ENCODE peak calls at places on chromosomes 3 and 15, in seven cellular contexts. One of them, this sample, is unnamed.

GRCh38 chr3:152317956-152318355 is 49.2 kb downstream of the MBNL1 start:
- DNase-seq in Caki2: peak; percentile 84
- DNase-seq in NCI-H748 treated with DMSO at 0.1 percent for 48 hours: no peak
- DNase-seq in stimulated activated CD8-positive, alpha-beta memory T cell treated with anti-CD3 and anti-CD28 coated beads, Interleukin-4, amount 100 ng/mL, for 4 hours: no peak
- DNase-seq in osteoblast: peak; percentile 87
- DNase-seq in activated naive CD4-positive, alpha-beta T cell treated with anti-CD3 and anti-CD28 coated beads, Interleukin-2, amount 50 U/mL, for 16 hours: no peak
- DNase-seq in lower leg skin: no peak
- DNase-seq in this sample: no peak

GRCh38 chr15:42457445-42458442 is 33.2 kb downstream of the ZNF106 start:
- DNase-seq in Caki2: no peak
- DNase-seq in NCI-H748 treated with DMSO at 0.1 percent for 48 hours: no peak
- DNase-seq in stimulated activated CD8-positive, alpha-beta memory T cell treated with anti-CD3 and anti-CD28 coated beads, Interleukin-4, amount 100 ng/mL, for 4 hours: no peak
- DNase-seq in osteoblast: peak; percentile 87
- DNase-seq in activated naive CD4-positive, alpha-beta T cell treated with anti-CD3 and anti-CD28 coated beads, Interleukin-2, amount 50 U/mL, for 16 hours: no peak
- DNase-seq in lower leg skin: peak; percentile 90
- DNase-seq in this sample: no peak

GRCh38 chr3:40994611-40995010 is 204.7 kb upstream of the CTNNB1 start:
- DNase-seq in Caki2: no peak
- DNase-seq in NCI-H748 treated with DMSO at 0.1 percent for 48 hours: no peak
- DNase-seq in stimulated activated CD8-positive, alpha-beta memory T cell treated with anti-CD3 and anti-CD28 coated beads, Interleukin-4, amount 100 ng/mL, for 4 hours: no peak
- DNase-seq in osteoblast: no peak
- DNase-seq in activated naive CD4-positive, alpha-beta T cell treated with anti-CD3 and anti-CD28 coated beads, Interleukin-2, amount 50 U/mL, for 16 hours: no peak
- DNase-seq in lower leg skin: no peak
- DNase-seq in this sample: no peak

GRCh38 chr3:8768364-8769087 is 887 bp downstream of the OXTR start:
- DNase-seq in Caki2: no peak
- DNase-seq in NCI-H748 treated with DMSO at 0.1 percent for 48 hours: no peak
- DNase-seq in stimulated activated CD8-positive, alpha-beta memory T cell treated with anti-CD3 and anti-CD28 coated beads, Interleukin-4, amount 100 ng/mL, for 4 hours: no peak
- DNase-seq in osteoblast: peak; percentile 88
- DNase-seq in activated naive CD4-positive, alpha-beta T cell treated with anti-CD3 and anti-CD28 coated beads, Interleukin-2, amount 50 U/mL, for 16 hours: no peak
- DNase-seq in lower leg skin: no peak
- DNase-seq in this sample: no peak

GRCh38 chr15:71629761-71630499 is 180.4 kb upstream of the NR2E3 start:
- DNase-seq in Caki2: no peak
- DNase-seq in NCI-H748 treated with DMSO at 0.1 percent for 48 hours: no peak
- DNase-seq in stimulated activated CD8-positive, alpha-beta memory T cell treated with anti-CD3 and anti-CD28 coated beads, Interleukin-4, amount 100 ng/mL, for 4 hours: no peak
- DNase-seq in osteoblast: no peak
- DNase-seq in activated naive CD4-positive, alpha-beta T cell treated with anti-CD3 and anti-CD28 coated beads, Interleukin-2, amount 50 U/mL, for 16 hours: no peak
- DNase-seq in lower leg skin: no peak
- DNase-seq in this sample: no peak

GRCh38 chr3:98556164-98557130 is 24.7 kb downstream of the GPR15 start:
- DNase-seq in Caki2: no peak
- DNase-seq in NCI-H748 treated with DMSO at 0.1 percent for 48 hours: no peak
- DNase-seq in stimulated activated CD8-positive, alpha-beta memory T cell treated with anti-CD3 and anti-CD28 coated beads, Interleukin-4, amount 100 ng/mL, for 4 hours: peak; percentile 27
- DNase-seq in osteoblast: no peak
- DNase-seq in activated naive CD4-positive, alpha-beta T cell treated with anti-CD3 and anti-CD28 coated beads, Interleukin-2, amount 50 U/mL, for 16 hours: peak; percentile 78
- DNase-seq in lower leg skin: no peak
- DNase-seq in this sample: peak; percentile 41

GRCh38 chr15:92808611-92809063 is 91.5 kb upstream of the CHD2 start:
- DNase-seq in Caki2: no peak
- DNase-seq in NCI-H748 treated with DMSO at 0.1 percent for 48 hours: peak; percentile 23
- DNase-seq in stimulated activated CD8-positive, alpha-beta memory T cell treated with anti-CD3 and anti-CD28 coated beads, Interleukin-4, amount 100 ng/mL, for 4 hours: no peak
- DNase-seq in osteoblast: peak; percentile 95
- DNase-seq in activated naive CD4-positive, alpha-beta T cell treated with anti-CD3 and anti-CD28 coated beads, Interleukin-2, amount 50 U/mL, for 16 hours: no peak
- DNase-seq in lower leg skin: peak; percentile 92
- DNase-seq in this sample: no peak

GRCh38 chr3:194577985-194578905 is 55.0 kb downstream of the TMEM44 start:
- DNase-seq in Caki2: peak; percentile 85
- DNase-seq in NCI-H748 treated with DMSO at 0.1 percent for 48 hours: no peak
- DNase-seq in stimulated activated CD8-positive, alpha-beta memory T cell treated with anti-CD3 and anti-CD28 coated beads, Interleukin-4, amount 100 ng/mL, for 4 hours: peak; percentile 14
- DNase-seq in osteoblast: peak; percentile 98
- DNase-seq in activated naive CD4-positive, alpha-beta T cell treated with anti-CD3 and anti-CD28 coated beads, Interleukin-2, amount 50 U/mL, for 16 hours: no peak
- DNase-seq in lower leg skin: no peak
- DNase-seq in this sample: no peak

GRCh38 chr3:121943434-121943833 is 49.2 kb downstream of the SLC15A2 start:
- DNase-seq in Caki2: no peak
- DNase-seq in NCI-H748 treated with DMSO at 0.1 percent for 48 hours: peak; percentile 40
- DNase-seq in stimulated activated CD8-positive, alpha-beta memory T cell treated with anti-CD3 and anti-CD28 coated beads, Interleukin-4, amount 100 ng/mL, for 4 hours: no peak
- DNase-seq in osteoblast: no peak
- DNase-seq in activated naive CD4-positive, alpha-beta T cell treated with anti-CD3 and anti-CD28 coated beads, Interleukin-2, amount 50 U/mL, for 16 hours: no peak
- DNase-seq in lower leg skin: no peak
- DNase-seq in this sample: no peak

GRCh38 chr3:142448424-142448823 is 587 bp upstream of the XRN1 start:
- DNase-seq in Caki2: no peak
- DNase-seq in NCI-H748 treated with DMSO at 0.1 percent for 48 hours: no peak
- DNase-seq in stimulated activated CD8-positive, alpha-beta memory T cell treated with anti-CD3 and anti-CD28 coated beads, Interleukin-4, amount 100 ng/mL, for 4 hours: no peak
- DNase-seq in osteoblast: peak; percentile 58
- DNase-seq in activated naive CD4-positive, alpha-beta T cell treated with anti-CD3 and anti-CD28 coated beads, Interleukin-2, amount 50 U/mL, for 16 hours: no peak
- DNase-seq in lower leg skin: no peak
- DNase-seq in this sample: no peak

GRCh38 chr3:157142315-157142714 is 17.6 kb downstream of the CCNL1 start:
- DNase-seq in Caki2: no peak
- DNase-seq in NCI-H748 treated with DMSO at 0.1 percent for 48 hours: no peak
- DNase-seq in stimulated activated CD8-positive, alpha-beta memory T cell treated with anti-CD3 and anti-CD28 coated beads, Interleukin-4, amount 100 ng/mL, for 4 hours: no peak
- DNase-seq in osteoblast: no peak
- DNase-seq in activated naive CD4-positive, alpha-beta T cell treated with anti-CD3 and anti-CD28 coated beads, Interleukin-2, amount 50 U/mL, for 16 hours: no peak
- DNase-seq in lower leg skin: no peak
- DNase-seq in this sample: no peak

GRCh38 chr15:40766906-40767837 is 2.6 kb upstream of the C15orf62 start:
- DNase-seq in Caki2: peak; percentile 53
- DNase-seq in NCI-H748 treated with DMSO at 0.1 percent for 48 hours: no peak
- DNase-seq in stimulated activated CD8-positive, alpha-beta memory T cell treated with anti-CD3 and anti-CD28 coated beads, Interleukin-4, amount 100 ng/mL, for 4 hours: no peak
- DNase-seq in osteoblast: peak; percentile 94
- DNase-seq in activated naive CD4-positive, alpha-beta T cell treated with anti-CD3 and anti-CD28 coated beads, Interleukin-2, amount 50 U/mL, for 16 hours: no peak
- DNase-seq in lower leg skin: no peak
- DNase-seq in this sample: no peak

GRCh38 chr15:51863131-51863530 is 33.7 kb downstream of the TMOD3 start:
- DNase-seq in Caki2: no peak
- DNase-seq in NCI-H748 treated with DMSO at 0.1 percent for 48 hours: no peak
- DNase-seq in stimulated activated CD8-positive, alpha-beta memory T cell treated with anti-CD3 and anti-CD28 coated beads, Interleukin-4, amount 100 ng/mL, for 4 hours: no peak
- DNase-seq in osteoblast: no peak
- DNase-seq in activated naive CD4-positive, alpha-beta T cell treated with anti-CD3 and anti-CD28 coated beads, Interleukin-2, amount 50 U/mL, for 16 hours: no peak
- DNase-seq in lower leg skin: no peak
- DNase-seq in this sample: no peak

GRCh38 chr3:192901435-192901834 is 16.2 kb downstream of the MB21D2 start:
- DNase-seq in Caki2: peak; percentile 63
- DNase-seq in NCI-H748 treated with DMSO at 0.1 percent for 48 hours: no peak
- DNase-seq in stimulated activated CD8-positive, alpha-beta memory T cell treated with anti-CD3 and anti-CD28 coated beads, Interleukin-4, amount 100 ng/mL, for 4 hours: no peak
- DNase-seq in osteoblast: no peak
- DNase-seq in activated naive CD4-positive, alpha-beta T cell treated with anti-CD3 and anti-CD28 coated beads, Interleukin-2, amount 50 U/mL, for 16 hours: no peak
- DNase-seq in lower leg skin: no peak
- DNase-seq in this sample: no peak

GRCh38 chr3:14142567-14143270 is 17.9 kb downstream of the TMEM43 start:
- DNase-seq in Caki2: no peak
- DNase-seq in NCI-H748 treated with DMSO at 0.1 percent for 48 hours: no peak
- DNase-seq in stimulated activated CD8-positive, alpha-beta memory T cell treated with anti-CD3 and anti-CD28 coated beads, Interleukin-4, amount 100 ng/mL, for 4 hours: no peak
- DNase-seq in osteoblast: no peak
- DNase-seq in activated naive CD4-positive, alpha-beta T cell treated with anti-CD3 and anti-CD28 coated beads, Interleukin-2, amount 50 U/mL, for 16 hours: peak; percentile 29
- DNase-seq in lower leg skin: no peak
- DNase-seq in this sample: no peak

GRCh38 chr3:164730810-164731209 is 347.5 kb downstream of the SI start:
- DNase-seq in Caki2: no peak
- DNase-seq in NCI-H748 treated with DMSO at 0.1 percent for 48 hours: no peak
- DNase-seq in stimulated activated CD8-positive, alpha-beta memory T cell treated with anti-CD3 and anti-CD28 coated beads, Interleukin-4, amount 100 ng/mL, for 4 hours: no peak
- DNase-seq in osteoblast: no peak
- DNase-seq in activated naive CD4-positive, alpha-beta T cell treated with anti-CD3 and anti-CD28 coated beads, Interleukin-2, amount 50 U/mL, for 16 hours: no peak
- DNase-seq in lower leg skin: no peak
- DNase-seq in this sample: no peak

GRCh38 chr3:15206662-15207576 is 873 bp downstream of the CAPN7 start:
- DNase-seq in Caki2: peak; percentile 23
- DNase-seq in NCI-H748 treated with DMSO at 0.1 percent for 48 hours: no peak
- DNase-seq in stimulated activated CD8-positive, alpha-beta memory T cell treated with anti-CD3 and anti-CD28 coated beads, Interleukin-4, amount 100 ng/mL, for 4 hours: no peak
- DNase-seq in osteoblast: peak; percentile 80
- DNase-seq in activated naive CD4-positive, alpha-beta T cell treated with anti-CD3 and anti-CD28 coated beads, Interleukin-2, amount 50 U/mL, for 16 hours: no peak
- DNase-seq in lower leg skin: no peak
- DNase-seq in this sample: no peak

GRCh38 chr3:10756546-10756945 is 59.5 kb upstream of the SLC6A11 start:
- DNase-seq in Caki2: no peak
- DNase-seq in NCI-H748 treated with DMSO at 0.1 percent for 48 hours: no peak
- DNase-seq in stimulated activated CD8-positive, alpha-beta memory T cell treated with anti-CD3 and anti-CD28 coated beads, Interleukin-4, amount 100 ng/mL, for 4 hours: no peak
- DNase-seq in osteoblast: no peak
- DNase-seq in activated naive CD4-positive, alpha-beta T cell treated with anti-CD3 and anti-CD28 coated beads, Interleukin-2, amount 50 U/mL, for 16 hours: no peak
- DNase-seq in lower leg skin: peak; percentile 48
- DNase-seq in this sample: no peak

GRCh38 chr3:56997675-56998074 is 62.8 kb upstream of the SPATA12 start:
- DNase-seq in Caki2: no peak
- DNase-seq in NCI-H748 treated with DMSO at 0.1 percent for 48 hours: no peak
- DNase-seq in stimulated activated CD8-positive, alpha-beta memory T cell treated with anti-CD3 and anti-CD28 coated beads, Interleukin-4, amount 100 ng/mL, for 4 hours: no peak
- DNase-seq in osteoblast: no peak
- DNase-seq in activated naive CD4-positive, alpha-beta T cell treated with anti-CD3 and anti-CD28 coated beads, Interleukin-2, amount 50 U/mL, for 16 hours: no peak
- DNase-seq in lower leg skin: no peak
- DNase-seq in this sample: no peak

This sample was measured in activated naive CD8-positive, alpha-beta T cell treated with anti-CD3 and anti-CD28 coated beads, Interleukin-2, amount 50 U/mL, for 16 hours.